ENCODE peak calls at places on chromosome 7, in five cellular contexts. J, P, K, B and L are unnamed samples.

GRCh38 chr7:5709347-5709950 is 72.0 kb downstream of the RNF216 start:
- DNase-seq in B (no peak), J (no peak), P (no peak), K (no peak), L (no peak)

GRCh38 chr7:121500659-121501058 is 104.6 kb upstream of the FAM3C start:
- DNase-seq in B (no peak), J (no peak), K (no peak), P (no peak), L (no peak)

GRCh38 chr7:75881436-75882095 is 2.7 kb downstream of the RHBDD2 start:
- DNase-seq in J (no peak), B (no peak), P (no peak), K (no peak), L (no peak)

GRCh38 chr7:54546081-54546985 is 4.2 kb downstream of the VSTM2A start:
- DNase-seq in K (peak), B (peak), J (peak), P (no peak), L (no peak)

GRCh38 chr7:105426606-105427146 is 38.0 kb upstream of the SRPK2 start:
- DNase-seq in K (no peak), J (no peak), B (no peak), P (no peak), L (no peak)

GRCh38 chr7:114923403-114923713 is 1.5 kb downstream of the MDFIC start:
- DNase-seq in K (no peak), J (no peak), B (no peak), P (no peak), L (no peak)

GRCh38 chr7:43170571-43170970 is 58.1 kb downstream of the HECW1 start:
- DNase-seq in P (no peak), K (no peak), J (no peak), B (no peak), L (no peak)

GRCh38 chr7:11486271-11486670 is 345.7 kb downstream of the THSD7A start:
- DNase-seq in P (no peak), J (no peak), B (no peak), K (peak), L (no peak)

GRCh38 chr7:66110861-66111260 is 3.8 kb upstream of the CRCP start:
- DNase-seq in K (peak), P (no peak), J (no peak), B (no peak), L (no peak)

GRCh38 chr7:131723926-131724325 is 167.5 kb upstream of the PODXL start:
- DNase-seq in K (peak), P (no peak), B (no peak), J (no peak), L (no peak)

GRCh38 chr7:94301024-94301588 is 93.6 kb upstream of the COL1A2 start:
- DNase-seq in B (peak), J (peak), P (peak), K (peak), L (peak)

GRCh38 chr7:106737202-106737562 is 76.2 kb upstream of the CCDC71L start:
- DNase-seq in B (no peak), J (no peak), P (no peak), K (peak), L (no peak)

GRCh38 chr7:118476036-118476435 is 251.5 kb downstream of the ANKRD7 start:
- DNase-seq in B (no peak), K (no peak), J (no peak), P (no peak), L (no peak)

GRCh38 chr7:108178393-108178792 is 48.2 kb upstream of the LAMB4 start:
- DNase-seq in B (peak), K (no peak), P (no peak), J (no peak), L (no peak)

GRCh38 chr7:22858640-22859561 is 36.3 kb upstream of the TOMM7 start:
- DNase-seq in P (no peak), K (peak), B (no peak), J (no peak), L (no peak)

GRCh38 chr7:155820788-155821187 is 8.5 kb upstream of the SHH start:
- DNase-seq in B (no peak), K (no peak), P (no peak), J (no peak), L (no peak)

GRCh38 chr7:31083205-31083801 is 31.2 kb downstream of the ADCYAP1R1 start:
- DNase-seq in P (peak), J (no peak), K (no peak), B (no peak), L (no peak)

GRCh38 chr7:140923358-140924006 is 1.2 kb downstream of the BRAF start:
- DNase-seq in K (peak), B (no peak), J (peak), P (no peak), L (no peak)

GRCh38 chr7:100489824-100490223 is 6.1 kb downstream of the NYAP1 start:
- DNase-seq in K (peak), P (no peak), B (no peak), J (peak), L (no peak)

GRCh38 chr7:120370954-120371353 is 98.0 kb downstream of the KCND2 start:
- DNase-seq in J (no peak), P (no peak), K (peak), B (no peak), L (no peak)

GRCh38 chr7:151228024-151228866 is 1.2 kb upstream of the ABCF2 start:
- DNase-seq in B (peak), J (no peak), P (no peak), K (no peak), L (no peak)
- TF ChIP-seq EP300 in B (no peak), J (no peak), P (no peak), K (no peak), L (no peak)

GRCh38 chr7:70460066-70460465 is 671.9 kb upstream of the GALNT17 start:
- DNase-seq in J (no peak), P (no peak), B (no peak), K (no peak), L (no peak)
- H3K27ac ChIP-seq in J (no peak), P (no peak), B (no peak), K (no peak), L (no peak)

GRCh38 chr7:40760997-40761396 is 626.2 kb downstream of the SUGCT start:
- DNase-seq in B (no peak), J (no peak), P (no peak), K (no peak), L (no peak)

GRCh38 chr7:40760293-40760964 is 625.6 kb downstream of the SUGCT start:
- DNase-seq in K (no peak), J (no peak), P (no peak), B (no peak), L (no peak)

GRCh38 chr7:40758590-40758989 is 623.8 kb downstream of the SUGCT start:
- DNase-seq in P (no peak), B (no peak), J (no peak), K (no peak), L (no peak)

GRCh38 chr7:40763319-40764287 is 628.8 kb downstream of the SUGCT start:
- DNase-seq in P (no peak), B (no peak), J (peak), K (no peak), L (no peak)

GRCh38 chr7:40761757-40762342 is 627.0 kb downstream of the SUGCT start:
- DNase-seq in P (no peak), J (no peak), B (no peak), K (no peak), L (no peak)
- TF ChIP-seq CTCF in P (no peak), J (peak), B (no peak), K (no peak), L (no peak)

GRCh38 chr7:130329466-130329865 is 15.2 kb upstream of the CPA5 start:
- DNase-seq in K (no peak), B (no peak), P (no peak), J (no peak), L (no peak)
- TF ChIP-seq EP300 in K (no peak), B (no peak), P (no peak), J (no peak), L (no peak)

DNA sequence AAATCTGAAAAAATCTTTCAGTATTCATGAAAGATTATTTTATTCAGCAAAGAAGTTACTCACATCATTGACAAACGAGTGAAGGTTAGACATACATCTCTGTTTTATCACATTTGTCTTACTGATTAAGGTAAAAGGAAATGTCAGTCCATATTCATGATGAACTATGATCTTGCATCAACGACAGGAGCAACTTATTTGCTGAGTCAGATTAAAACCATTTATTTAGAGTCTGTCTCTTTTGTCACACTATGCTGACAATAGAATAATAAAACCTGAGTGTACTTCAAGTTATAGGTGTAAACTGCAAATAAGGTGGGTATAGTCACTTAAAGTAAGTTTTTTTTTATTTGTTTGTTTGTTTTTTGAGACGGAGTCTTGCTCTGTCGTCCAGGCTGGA is 216.5 kb upstream of the SEMA3C start:
- DNase-seq in P (no peak), J (no peak), K (no peak), B (no peak), L (no peak)
- H3K27ac ChIP-seq in P (no peak), J (no peak), K (no peak), B (no peak), L (no peak)

GRCh38 chr7:98755138-98755898 is 114.5 kb downstream of the TMEM130 start:
- DNase-seq in P (no peak), J (peak), K (no peak), B (no peak), L (no peak)
- TF ChIP-seq CTCF in P (no peak), J (no peak), K (peak), B (no peak), L (no peak)

GRCh38 chr7:47380325-47381131 is 201.4 kb downstream of the TNS3 start:
- DNase-seq in B (peak), J (no peak), K (peak), P (peak), L (peak)
- TF ChIP-seq EP300 in B (no peak), J (no peak), K (no peak), P (no peak), L (no peak)

DNA sequence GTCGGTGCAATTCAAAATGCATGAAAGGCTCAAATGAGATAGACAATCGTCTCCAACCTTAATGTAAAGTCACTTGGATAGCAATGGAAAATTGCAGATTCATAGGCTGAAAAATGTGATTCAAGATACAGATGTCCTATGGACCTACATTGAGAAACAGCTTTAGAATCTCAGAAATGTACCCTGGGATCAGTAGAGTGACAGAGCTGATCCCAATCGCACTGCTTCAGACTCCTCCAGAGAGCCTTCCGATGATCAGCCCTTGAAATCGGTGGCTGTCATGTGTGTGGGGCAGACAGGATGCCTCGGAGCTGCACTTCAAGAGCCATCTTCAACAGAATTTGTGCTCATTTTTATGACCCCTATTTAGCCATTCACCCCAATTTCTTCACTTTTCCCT is 240.1 kb upstream of the GRB10 start:
- DNase-seq in B (no peak), J (no peak), P (no peak), K (no peak), L (peak)
- H3K27ac ChIP-seq in B (no peak), J (no peak), P (no peak), K (no peak), L (no peak)

GRCh38 chr7:154287370-154287769 is 235.2 kb downstream of the DPP6 start:
- DNase-seq in J (no peak), B (no peak), K (no peak), P (no peak), L (no peak)
- TF ChIP-seq CTCF in J (no peak), B (no peak), K (no peak), P (no peak), L (no peak)